ENCODE peak calls at places on chromosomes 11 and 22, in seven cellular contexts. One of them, this sample, is unnamed.

GRCh38 chr22:41957941-41958556 is 6.1 kb downstream of the SMIM45 start:
- DNase-seq in astrocyte of the spinal cord: no peak
- DNase-seq in LoVo: no peak
- DNase-seq in NCI-H1092: no peak
- DNase-seq in right lobe of liver: no peak
- DNase-seq in GM04504: no peak
- DNase-seq in T-cell: no peak
- DNase-seq in this sample: no peak

GRCh38 chr22:25350551-25350971 is 131.1 kb downstream of the CRYBB2 start:
- DNase-seq in NCI-H1092: no peak
- DNase-seq in astrocyte of the spinal cord: no peak
- DNase-seq in LoVo: no peak
- DNase-seq in GM04504: no peak
- DNase-seq in right lobe of liver: peak
- DNase-seq in T-cell: no peak
- DNase-seq in this sample: no peak

GRCh38 chr11:67562951-67563350 is 20.7 kb upstream of the GSTP1 start:
- DNase-seq in NCI-H1092: no peak
- DNase-seq in right lobe of liver: no peak
- DNase-seq in GM04504: no peak
- DNase-seq in T-cell: no peak
- DNase-seq in LoVo: no peak
- DNase-seq in astrocyte of the spinal cord: no peak
- DNase-seq in this sample: no peak

GRCh38 chr11:4493480-4493818 is 11.0 kb downstream of the OR52K1 start:
- DNase-seq in right lobe of liver: no peak
- DNase-seq in LoVo: no peak
- DNase-seq in GM04504: no peak
- DNase-seq in NCI-H1092: no peak
- DNase-seq in T-cell: no peak
- DNase-seq in astrocyte of the spinal cord: no peak
- DNase-seq in this sample: no peak

GRCh38 chr11:72989727-72990126 is 152.4 kb downstream of the FCHSD2 start:
- DNase-seq in NCI-H1092: no peak
- DNase-seq in astrocyte of the spinal cord: no peak
- DNase-seq in right lobe of liver: no peak
- DNase-seq in LoVo: no peak
- DNase-seq in GM04504: peak
- DNase-seq in T-cell: no peak
- DNase-seq in this sample: no peak

GRCh38 chr22:42646569-42647525 is 2.3 kb downstream of the CYB5R3 start:
- DNase-seq in T-cell: no peak
- DNase-seq in right lobe of liver: peak
- DNase-seq in astrocyte of the spinal cord: no peak
- DNase-seq in NCI-H1092: no peak
- DNase-seq in GM04504: no peak
- DNase-seq in LoVo: no peak
- DNase-seq in this sample: no peak

GRCh38 chr11:1049431-1049891 is 12.9 kb upstream of the MUC6 start:
- DNase-seq in right lobe of liver: no peak
- DNase-seq in T-cell: no peak
- DNase-seq in GM04504: no peak
- DNase-seq in LoVo: no peak
- DNase-seq in astrocyte of the spinal cord: no peak
- DNase-seq in NCI-H1092: peak
- DNase-seq in this sample: no peak

GRCh38 chr11:67303989-67304411 is 670 bp downstream of the SSH3 start:
- DNase-seq in right lobe of liver: peak
- DNase-seq in T-cell: no peak
- DNase-seq in astrocyte of the spinal cord: no peak
- DNase-seq in GM04504: no peak
- DNase-seq in LoVo: no peak
- DNase-seq in NCI-H1092: no peak
- DNase-seq in this sample: peak

GRCh38 chr11:90701040-90701439 is 478.2 kb upstream of the CHORDC1 start:
- DNase-seq in T-cell: no peak
- DNase-seq in astrocyte of the spinal cord: no peak
- DNase-seq in LoVo: no peak
- DNase-seq in right lobe of liver: no peak
- DNase-seq in NCI-H1092: no peak
- DNase-seq in GM04504: no peak
- DNase-seq in this sample: peak

GRCh38 chr22:24871611-24872205 is 65.7 kb downstream of the SGSM1 start:
- DNase-seq in T-cell: no peak
- DNase-seq in astrocyte of the spinal cord: no peak
- DNase-seq in right lobe of liver: no peak
- DNase-seq in NCI-H1092: no peak
- DNase-seq in GM04504: no peak
- DNase-seq in LoVo: no peak
- DNase-seq in this sample: no peak

GRCh38 chr11:76205252-76206076 is 838 bp downstream of the WNT11 start:
- DNase-seq in T-cell: no peak
- DNase-seq in GM04504: no peak
- DNase-seq in right lobe of liver: no peak
- DNase-seq in astrocyte of the spinal cord: no peak
- DNase-seq in LoVo: no peak
- DNase-seq in NCI-H1092: no peak
- DNase-seq in this sample: no peak

GRCh38 chr11:116175707-116176106 is 597.1 kb downstream of the BUD13 start:
- DNase-seq in T-cell: no peak
- DNase-seq in GM04504: no peak
- DNase-seq in NCI-H1092: no peak
- DNase-seq in LoVo: no peak
- DNase-seq in right lobe of liver: no peak
- DNase-seq in astrocyte of the spinal cord: no peak
- DNase-seq in this sample: no peak

GRCh38 chr11:129728571-129728970 is 87.1 kb upstream of the TMEM45B start:
- DNase-seq in right lobe of liver: peak
- DNase-seq in astrocyte of the spinal cord: no peak
- DNase-seq in NCI-H1092: peak
- DNase-seq in T-cell: no peak
- DNase-seq in LoVo: no peak
- DNase-seq in GM04504: no peak
- DNase-seq in this sample: peak

GRCh38 chr22:37259540-37260029 is 15.5 kb upstream of the RAC2 start:
- DNase-seq in right lobe of liver: no peak
- DNase-seq in astrocyte of the spinal cord: peak
- DNase-seq in T-cell: no peak
- DNase-seq in GM04504: no peak
- DNase-seq in NCI-H1092: no peak
- DNase-seq in LoVo: no peak
- DNase-seq in this sample: no peak

GRCh38 chr11:48058777-48059176 is 78.4 kb downstream of the PTPRJ start:
- DNase-seq in right lobe of liver: no peak
- DNase-seq in GM04504: no peak
- DNase-seq in astrocyte of the spinal cord: no peak
- DNase-seq in T-cell: no peak
- DNase-seq in LoVo: no peak
- DNase-seq in NCI-H1092: no peak
- DNase-seq in this sample: no peak

GRCh38 chr22:46652930-46653331 is 32.7 kb downstream of the GRAMD4 start:
- DNase-seq in LoVo: no peak
- DNase-seq in T-cell: no peak
- DNase-seq in NCI-H1092: peak
- DNase-seq in right lobe of liver: no peak
- DNase-seq in GM04504: no peak
- DNase-seq in astrocyte of the spinal cord: peak
- DNase-seq in this sample: peak